ENCODE peak calls at places on chromosomes 4 and X, in seven cellular contexts. Z, H, U, P, X, C and M are unnamed samples.

GRCh38 chrX:13647709-13648212 is 5.2 kb upstream of the TCEANC start:
- DNase-seq in X (no peak), Z (no peak), U (peak), H (no peak), P (peak), C (no peak), M (peak)

GRCh38 chr4:31366041-31366440 is 645.9 kb downstream of the PCDH7 start:
- DNase-seq in H (no peak), U (no peak), Z (no peak), C (no peak), P (no peak), X (no peak), M (no peak)

GRCh38 chr4:26069218-26069617 is 155.2 kb downstream of the SMIM20 start:
- DNase-seq in H (no peak), P (peak), U (no peak), C (no peak), Z (peak), X (no peak), M (peak)

GRCh38 chrX:41895826-41896225 is 27.5 kb downstream of the CASK start:
- DNase-seq in H (no peak), P (no peak), Z (no peak), X (no peak), C (no peak), U (no peak), M (no peak)

GRCh38 chr4:158930573-158930972 is 161.7 kb downstream of the FNIP2 start:
- DNase-seq in P (peak), X (no peak), C (no peak), H (no peak), U (no peak), Z (no peak), M (no peak)

GRCh38 chrX:100995469-100995868 is 26.0 kb downstream of the ARL13A start:
- DNase-seq in C (no peak), U (no peak), H (no peak), P (peak), X (peak), Z (no peak), M (peak)

GRCh38 chr4:73070072-73070385 is 513 bp upstream of the COX18 start:
- DNase-seq in U (no peak), C (peak), Z (no peak), P (no peak), X (no peak), H (no peak), M (no peak)

GRCh38 chr4:128810331-128810870 is 901 bp downstream of the JADE1 start:
- DNase-seq in X (peak), H (no peak), C (peak), U (no peak), Z (peak), P (no peak), M (peak)